ENCODE peak calls at places on chromosomes 6 and 20, in four cellular contexts. Q is H9, S is fibroblast of lung, K is mammary epithelial cell. H is an unnamed sample.

GRCh38 chr6:106547961-106548453 is 81.3 kb downstream of the RTN4IP1 start:
- DNase-seq in Q (no peak), S (peak; percentile 91), K (peak; percentile 94), H (no peak)

GRCh38 chr6:30317913-30318589 is 8.7 kb upstream of the TRIM39 start:
- DNase-seq in Q (no peak), S (no peak), K (no peak), H (no peak)

GRCh38 chr20:37990571-37991151 is 42.6 kb downstream of the TTI1 start:
- DNase-seq in Q (no peak), S (peak; percentile 86), K (peak; percentile 91), H (peak; percentile 94)

GRCh38 chr6:45532626-45533258 is 155.0 kb upstream of the SUPT3H start:
- DNase-seq in Q (no peak), S (peak; percentile 33), K (no peak), H (peak; percentile 41)

GRCh38 chr20:45288860-45289259 is 17.8 kb upstream of the RBPJL start:
- DNase-seq in Q (no peak), S (no peak), K (no peak), H (no peak)

GRCh38 chr6:138787138-138787537 is 8.7 kb upstream of the ECT2L start:
- DNase-seq in Q (no peak), S (no peak), K (no peak), H (no peak)

GRCh38 chr6:5996701-5997419 is 9.9 kb downstream of the NRN1 start:
- DNase-seq in Q (peak; percentile 37), S (no peak), K (peak; percentile 23), H (peak; percentile 84)

GRCh38 chr6:12844284-12845223 is 128.0 kb downstream of the PHACTR1 start:
- DNase-seq in Q (no peak), S (peak; percentile 22), K (no peak), H (peak; percentile 56)

GRCh38 chr6:13586936-13587542 is 12.6 kb downstream of the SIRT5 start:
- DNase-seq in Q (no peak), S (peak; percentile 59), K (no peak), H (peak; percentile 23)

GRCh38 chr20:48761023-48761785 is 66.6 kb downstream of the PREX1 start:
- DNase-seq in Q (no peak), S (no peak), K (no peak), H (no peak)

GRCh38 chr6:69424581-69424980 is 372.2 kb downstream of the LMBRD1 start:
- DNase-seq in Q (no peak), S (no peak), K (no peak), H (no peak)

GRCh38 chr20:32634041-32634805 is 39.5 kb downstream of the C20orf203 start:
- DNase-seq in Q (no peak), S (no peak), K (no peak), H (peak; percentile 22)
- H3K9me3 ChIP-seq in Q (no peaks in the 10 kb centered on the region), S (no peaks in the 10 kb centered on the region), K (no peaks in the 10 kb centered on the region), H (no peaks in the 10 kb centered on the region)

GRCh38 chr6:52423448-52423847 is 3.3 kb downstream of the EFHC1 start:
- DNase-seq in Q (no peak), S (no peak), K (no peak), H (peak; percentile 25)
- H3K9ac ChIP-seq in Q (no peak overlapping the region), S (no peak overlapping the region), K (no peak overlapping the region), H (peak overlapping the region; percentile 16)

GRCh38 chr6:3094815-3095214 is 23.7 kb upstream of the BPHL start:
- DNase-seq in Q (no peak), S (no peak), K (no peak), H (no peak)
- H3K9me3 ChIP-seq in Q (peaks cover 39% of the 10 kb centered on the region), S (no peaks in the 10 kb centered on the region), K (peaks cover 7% of the 10 kb centered on the region), H (no peaks in the 10 kb centered on the region)

GRCh38 chr6:63574554-63574900 is 2.2 kb downstream of the LOC128125822 start:
- DNase-seq in Q (no peak), S (no peak), K (no peak), H (no peak)
- H3K9ac ChIP-seq in Q (no peak overlapping the region), S (no peak overlapping the region), K (peak overlapping the region; percentile 90), H (peak overlapping the region; percentile 99)

DNA sequence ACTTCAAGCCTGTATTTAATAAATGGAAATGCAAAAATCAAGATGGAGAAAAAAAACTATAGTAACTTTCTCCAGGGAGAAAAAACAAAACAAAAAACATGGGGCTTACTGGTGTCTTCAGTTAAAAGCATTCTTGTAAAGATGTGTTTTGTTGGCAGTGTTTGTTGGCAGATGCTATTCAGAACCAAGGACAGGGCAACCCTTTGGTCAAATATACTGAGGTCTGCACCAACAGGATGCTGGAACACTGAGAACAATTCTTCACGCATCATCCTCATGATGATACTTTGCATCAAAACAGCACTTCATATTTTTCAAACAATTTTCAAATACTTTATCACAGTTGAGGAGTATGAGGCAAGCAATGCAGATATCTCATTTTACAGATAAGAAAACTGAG is 63.7 kb upstream of the CBLN4 start:
- DNase-seq in Q (no peak), S (no peak), K (no peak), H (no peak)
- H3K9me3 ChIP-seq in Q (peaks cover 76% of the 10 kb centered on the region), S (no peaks in the 10 kb centered on the region), K (no peaks in the 10 kb centered on the region), H (no peaks in the 10 kb centered on the region)